ENCODE peak calls at places on chromosomes 11 and 22, in six cellular contexts. G is HCT116; Q is suprapubic skin; R is neuronal stem cell; B is CD4-positive, alpha-beta memory T cell; W is breast epithelium. O is an unnamed sample.

GRCh38 chr11:65791719-65792213 is 4.9 kb downstream of the OVOL1 start:
- DNase-seq in G (no peak), R (no peak), W (peak; percentile 77), B (no peak), Q (no peak), O (no peak)

GRCh38 chr11:117818036-117818858 is 6.3 kb downstream of the FXYD2 start:
- DNase-seq in B (no peak), G (no peak), W (no peak), R (no peak), Q (no peak), O (peak; percentile 50)

GRCh38 chr22:45203150-45203974 is 37.3 kb downstream of the KIAA0930 start:
- DNase-seq in R (no peak), B (no peak), W (no peak), Q (no peak), G (no peak), O (no peak)

GRCh38 chr11:65355013-65355775 is 643 bp downstream of the TIGD3 start:
- DNase-seq in B (peak; percentile 42), Q (peak; percentile 71), G (no peak), R (peak; percentile 40), W (no peak), O (peak; percentile 28)

GRCh38 chr11:59689015-59689414 is 20.2 kb upstream of the PATL1 start:
- DNase-seq in G (no peak), W (no peak), R (no peak), B (no peak), Q (no peak), O (no peak)

GRCh38 chr11:76984741-76985140 is 49.5 kb upstream of the B3GNT6 start:
- DNase-seq in G (no peak), B (no peak), R (no peak), W (no peak), Q (no peak), O (no peak)

GRCh38 chr11:81237139-81237538 is 1496.5 kb downstream of the FAM181B start:
- DNase-seq in R (peak; percentile 50), W (no peak), G (no peak), Q (no peak), B (no peak), O (no peak)

GRCh38 chr11:43988040-43988793 is 45.8 kb downstream of the C11orf96 start:
- DNase-seq in R (no peak), B (no peak), G (no peak), W (no peak), Q (no peak), O (no peak)

GRCh38 chr11:130749216-130749615 is 167.1 kb downstream of the SNX19 start:
- DNase-seq in W (no peak), R (no peak), G (no peak), Q (no peak), B (no peak), O (no peak)

GRCh38 chr22:50012201-50013181 is at the start of gene IL17REL:
- DNase-seq in B (no peak), R (no peak), G (no peak), W (no peak), Q (no peak), O (no peak)

GRCh38 chr11:31325162-31325561 is 44.4 kb downstream of the DCDC1 start:
- DNase-seq in Q (no peak), R (no peak), W (no peak), B (no peak), G (no peak), O (no peak)

GRCh38 chr22:17851754-17852153 is 77.5 kb upstream of the BID start:
- DNase-seq in B (no peak), W (no peak), Q (no peak), G (no peak), R (no peak), O (no peak)

GRCh38 chr11:129655247-129655832 is 160.3 kb upstream of the TMEM45B start:
- DNase-seq in G (no peak), Q (no peak), B (no peak), W (no peak), R (no peak), O (no peak)

GRCh38 chr11:110990316-110990715 is 255.2 kb upstream of the POU2AF2 start:
- DNase-seq in B (no peak), R (no peak), Q (no peak), W (no peak), G (no peak), O (no peak)

GRCh38 chr22:27885977-27886842 is 32.8 kb downstream of the PITPNB start:
- DNase-seq in B (peak; percentile 35), W (no peak), Q (no peak), G (peak; percentile 8), R (peak; percentile 38), O (no peak)

GRCh38 chr11:67504023-67504949 is 877 bp downstream of the PITPNM1 start:
- DNase-seq in Q (no peak), W (no peak), R (peak; percentile 56), G (no peak), B (peak; percentile 29), O (peak; percentile 45)

GRCh38 chr11:46363031-46363407 is 15.8 kb downstream of the DGKZ start:
- DNase-seq in R (no peak), Q (no peak), G (no peak), W (peak; percentile 70), B (no peak), O (no peak)
- H3K4me1 ChIP-seq in R (peaks cover 31% of the 10 kb centered on the region), Q (peaks cover 63% of the 10 kb centered on the region), G (peaks cover 20% of the 10 kb centered on the region), W (peaks cover 22% of the 10 kb centered on the region), B (peaks cover 84% of the 10 kb centered on the region), O (peaks cover 35% of the 10 kb centered on the region)

GRCh38 chr11:47356998-47357329 is 4.5 kb upstream of the MYBPC3 start:
- DNase-seq in R (no peak), W (no peak), Q (no peak), B (no peak), G (no peak), O (no peak)
- H3K36me3 ChIP-seq in R (peaks cover 3% of the 10 kb centered on the region), W (no peaks in the 10 kb centered on the region), Q (no peaks in the 10 kb centered on the region), B (no peaks in the 10 kb centered on the region), G (no peaks in the 10 kb centered on the region), O (no peaks in the 10 kb centered on the region)

DNA sequence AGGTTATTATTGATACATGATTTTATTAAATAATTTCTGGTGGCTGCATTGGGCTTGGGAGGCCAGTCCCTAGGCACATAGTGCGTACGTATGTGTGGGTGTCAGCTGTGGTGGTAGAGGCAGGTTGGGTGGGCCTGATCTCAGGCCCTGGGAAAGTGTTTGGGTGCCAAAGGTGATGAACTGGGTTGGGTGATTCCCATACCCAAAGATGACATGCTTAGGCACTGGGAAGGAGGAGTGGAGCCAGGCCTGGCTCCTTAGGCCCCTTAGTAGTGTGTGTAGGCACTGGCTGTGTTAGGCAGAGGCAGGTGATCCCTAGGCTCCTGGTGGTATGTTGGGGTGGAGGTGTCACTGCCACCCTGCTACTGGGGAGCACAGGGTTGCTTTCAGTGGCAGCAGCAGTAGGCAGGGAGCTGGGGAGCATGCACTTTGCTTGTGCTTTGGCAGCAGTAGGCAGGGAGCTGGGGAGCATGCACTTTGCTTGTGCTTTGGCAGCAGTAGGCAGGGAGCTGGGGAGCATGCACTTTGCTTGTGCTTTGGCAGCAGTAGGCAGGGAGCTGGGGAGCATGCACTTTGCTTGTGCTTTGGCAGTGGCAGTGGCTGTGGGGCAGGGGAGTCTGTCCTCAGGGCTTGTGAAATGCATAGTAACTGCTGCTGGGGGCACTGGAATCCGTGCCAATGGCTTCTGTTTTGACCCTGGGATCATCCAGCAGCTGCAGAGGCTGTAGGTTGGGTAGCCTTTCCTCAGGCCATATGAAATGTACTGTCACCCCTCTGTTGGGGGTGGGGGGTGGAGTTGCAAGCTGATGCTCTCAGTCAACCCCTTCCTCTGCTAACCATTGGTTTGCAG is 84.4 kb downstream of the RRM1 start:
- DNase-seq in R (no peak), Q (no peak), G (no peak), W (no peak), B (no peak), O (no peak)
- H3K27ac ChIP-seq in R (no peak overlapping the region), Q (no peak overlapping the region), G (no peak overlapping the region), W (no peak overlapping the region), B (no peak overlapping the region), O (no peak overlapping the region)

GRCh38 chr11:6603287-6604080 is at the start of the genes ILK and RRP8:
- DNase-seq in G (peak; percentile 68), R (peak; percentile 87), W (peak; percentile 88), Q (peak; percentile 94), B (peak; percentile 86), O (peak; percentile 76)

GRCh38 chr11:6607190-6607635 is 3.6 kb downstream of the ILK start:
- DNase-seq in W (peak; percentile 9), Q (no peak), B (no peak), G (no peak), R (no peak), O (no peak)

GRCh38 chr11:6606471-6607189 is 3.1 kb downstream of the ILK start:
- DNase-seq in Q (peak; percentile 96), R (peak; percentile 84), G (peak; percentile 65), W (peak; percentile 93), B (peak; percentile 25), O (peak; percentile 27)

GRCh38 chr11:6602096-6602940 is 1.1 kb downstream of the RRP8 start:
- DNase-seq in B (no peak), W (no peak), R (no peak), G (no peak), Q (no peak), O (no peak)

GRCh38 chr11:6604081-6604626 is 580 bp downstream of the ILK start:
- DNase-seq in Q (no peak), G (no peak), B (peak; percentile 58), W (no peak), R (peak; percentile 43), O (peak; percentile 30)
- H3K4me1 ChIP-seq in Q (peaks cover 60% of the 10 kb centered on the region), G (peaks cover 18% of the 10 kb centered on the region), B (peaks cover 67% of the 10 kb centered on the region), W (peaks cover 6% of the 10 kb centered on the region), R (peaks cover 15% of the 10 kb centered on the region), O (peaks cover 38% of the 10 kb centered on the region)